ENCODE peak calls at places on chromosomes 7 and 10, in ten cellular contexts. A, M, Y, B, N, K, G, X, I and S are unnamed samples.

GRCh38 chr10:51369903-51370302 is 295.6 kb downstream of the PRKG1 start:
- DNase-seq in A (no peak), M (no peak), N (no peak), Y (no peak), I (no peak), B (no peak), G (no peak), X (no peak), K (no peak), S (no peak)

GRCh38 chr10:74912182-74912581 is 85.8 kb downstream of the KAT6B start:
- DNase-seq in K (no peak), Y (no peak), M (no peak), G (no peak), I (no peak), B (no peak), X (no peak), A (no peak), N (no peak), S (no peak)

GRCh38 chr7:150992833-150993302 is 2.1 kb downstream of the NOS3 start:
- DNase-seq in A (peak; percentile 66), N (no peak), I (no peak), M (no peak), G (no peak), K (no peak), Y (peak; percentile 87), X (peak; percentile 84), B (no peak), S (no peak)

GRCh38 chr7:82623812-82624211 is 180.2 kb upstream of the CACNA2D1 start:
- DNase-seq in X (no peak), N (no peak), B (no peak), M (no peak), G (no peak), A (no peak), Y (no peak), I (no peak), K (no peak), S (no peak)

GRCh38 chr10:121735248-121735647 is 137.0 kb upstream of the FGFR2 start:
- DNase-seq in I (no peak), K (no peak), G (no peak), B (no peak), A (no peak), M (no peak), Y (no peak), X (no peak), N (no peak), S (no peak)

GRCh38 chr10:127467793-127468192 is 81.3 kb upstream of the NPS start:
- DNase-seq in B (no peak), I (no peak), Y (no peak), X (no peak), K (no peak), M (no peak), A (no peak), N (no peak), G (no peak), S (no peak)

GRCh38 chr10:10796774-10797415 is 220.8 kb upstream of the CELF2 start:
- DNase-seq in X (peak; percentile 69), G (no peak), B (no peak), A (no peak), N (no peak), I (no peak), M (no peak), K (no peak), Y (no peak), S (no peak)

GRCh38 chr7:40870108-40870507 is 735.3 kb downstream of the SUGCT start:
- DNase-seq in K (no peak), G (no peak), X (no peak), I (no peak), Y (no peak), B (no peak), M (no peak), A (no peak), N (no peak), S (no peak)

GRCh38 chr10:50552771-50553535 is 70.8 kb downstream of the SGMS1 start:
- DNase-seq in N (peak; percentile 29), B (no peak), I (no peak), K (no peak), M (peak; percentile 34), G (no peak), X (peak; percentile 25), A (no peak), Y (no peak), S (no peak)

GRCh38 chr7:155108144-155108901 is 38.2 kb downstream of the HTR5A start:
- DNase-seq in I (no peak), N (no peak), Y (no peak), G (no peak), M (no peak), A (no peak), K (no peak), X (no peak), B (no peak), S (no peak)

GRCh38 chr10:14611971-14612693 is 162.6 kb downstream of the FAM107B start:
- DNase-seq in I (no peak), X (no peak), Y (no peak), N (no peak), A (no peak), G (no peak), M (no peak), K (no peak), B (no peak), S (no peak)

GRCh38 chr7:152336754-152337368 is 98.9 kb downstream of the KMT2C start:
- DNase-seq in G (no peak), M (peak; percentile 10), Y (no peak), X (peak; percentile 45), N (no peak), A (no peak), K (no peak), B (peak; percentile 39), I (no peak), S (no peak)

DNA sequence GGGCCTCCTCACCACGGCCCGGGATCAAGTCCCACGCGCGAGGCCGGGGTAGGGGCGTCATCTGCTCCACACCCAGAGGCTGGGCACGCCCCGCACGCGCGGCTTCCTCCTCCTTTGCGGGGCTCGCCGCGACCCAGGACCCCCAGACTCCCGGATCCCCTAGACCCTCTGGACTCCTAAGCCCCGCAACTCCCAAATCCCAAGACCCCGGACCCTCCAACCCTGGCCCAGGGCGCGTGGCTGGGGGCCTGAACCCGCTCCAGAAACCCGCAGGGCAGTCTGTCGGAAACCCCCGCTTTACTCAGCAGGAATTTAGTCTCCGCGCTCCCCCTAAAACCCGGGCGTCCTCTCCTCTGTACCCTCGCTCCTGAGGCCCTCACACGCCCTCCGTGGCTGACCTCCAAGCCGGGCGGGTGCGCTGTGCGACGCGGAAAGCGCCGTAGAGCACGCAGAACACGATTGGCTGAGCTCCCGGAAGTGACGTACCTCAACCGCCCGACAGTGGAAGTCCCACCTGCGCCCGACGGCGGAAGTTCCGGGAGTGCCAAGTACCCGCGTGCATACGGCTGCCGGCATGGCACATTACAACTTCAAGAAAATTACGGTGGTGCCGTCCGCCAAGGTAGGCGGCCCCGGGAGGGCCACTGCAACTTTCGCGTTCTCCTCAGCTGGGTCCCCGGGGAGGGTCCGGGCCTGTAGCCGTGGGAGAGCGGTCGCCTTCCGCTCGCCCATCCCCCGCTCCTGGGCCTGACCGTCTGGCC is at the start of gene GTPBP4:
- DNase-seq in B (peak; percentile 94), N (peak; percentile 100), X (peak; percentile 95), A (peak; percentile 99), Y (peak; percentile 99), M (peak; percentile 99), I (peak; percentile 96), K (peak; percentile 96), G (peak; percentile 99), S (peak; percentile 99)
- TF ChIP-seq POLR2AphosphoS5 in B (no peak), N (peak; percentile 96), X (peak; percentile 91), A (peak; percentile 86), Y (peak; percentile 95), M (peak; percentile 74), I (no peak), K (peak; percentile 92), G (peak; percentile 73), S (peak; percentile 84)

DNA sequence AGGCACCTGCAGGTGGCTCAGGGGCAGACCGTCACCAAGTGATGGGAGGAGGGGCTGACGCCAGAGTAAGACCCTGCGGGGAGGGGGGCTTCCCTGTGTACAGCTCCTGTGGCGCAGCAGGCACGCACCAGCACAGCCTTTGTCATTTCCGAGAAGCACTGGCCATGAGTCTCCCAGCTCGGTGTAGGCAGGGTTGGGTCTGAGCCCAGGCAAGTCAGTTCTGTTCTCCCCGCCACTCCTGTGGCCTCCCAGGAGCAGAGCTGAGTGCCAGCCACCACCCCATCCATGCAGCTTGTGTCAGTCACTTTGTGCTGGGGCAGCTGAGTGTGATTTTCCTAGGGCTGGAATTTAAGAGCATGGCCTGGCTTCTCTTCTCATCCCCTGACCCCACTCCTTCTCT is 13.2 kb downstream of the CPSF4 start:
- DNase-seq in G (no peak), B (no peak), M (no peak), X (no peak), N (no peak), A (no peak), I (no peak), K (no peak), Y (no peak), S (no peak)
- TF ChIP-seq POLR2A in G (no peak), B (no peak), M (no peak), X (no peak), N (no peak), A (no peak), I (no peak), K (no peak), Y (no peak), S (no peak)

GRCh38 chr7:157272351-157273207 is 64.2 kb upstream of the DNAJB6 start:
- DNase-seq in G (peak; percentile 53), K (no peak), B (no peak), M (no peak), N (no peak), I (no peak), Y (peak; percentile 73), X (no peak), A (peak; percentile 62), S (no peak)
- TF ChIP-seq POLR2AphosphoS5 in G (no peak), K (no peak), B (no peak), M (no peak), N (no peak), I (no peak), Y (peak; percentile 15), X (no peak), A (no peak), S (no peak)

GRCh38 chr7:1542841-1543747 is 12.6 kb downstream of the MAFK start:
- DNase-seq in B (no peak), M (no peak), Y (no peak), I (no peak), K (no peak), X (no peak), G (no peak), A (no peak), N (no peak), S (no peak)

GRCh38 chr7:1542329-1542728 is 11.8 kb downstream of the MAFK start:
- DNase-seq in N (no peak), I (no peak), X (no peak), B (no peak), Y (no peak), M (no peak), A (no peak), K (no peak), G (peak; percentile 64), S (no peak)

GRCh38 chr7:1544896-1545416 is 11.0 kb downstream of the TMEM184A start:
- DNase-seq in N (no peak), I (no peak), Y (no peak), K (no peak), M (no peak), X (no peak), A (no peak), G (no peak), B (no peak), S (no peak)

GRCh38 chr7:1544178-1544895 is 11.7 kb downstream of the TMEM184A start:
- DNase-seq in G (no peak), Y (no peak), M (no peak), K (no peak), I (no peak), A (no peak), B (no peak), X (no peak), N (no peak), S (no peak)

GRCh38 chr7:1543826-1544177 is 12.2 kb downstream of the TMEM184A start:
- DNase-seq in Y (no peak), A (no peak), I (no peak), N (no peak), G (no peak), K (no peak), M (no peak), B (no peak), X (no peak), S (no peak)
- TF ChIP-seq POLR2A in Y (no peak), A (no peak), I (no peak), N (no peak), G (no peak), K (no peak), M (no peak), B (no peak), X (no peak), S (no peak)